ENCODE peak calls at places on chromosomes 2 and 18, in seven cellular contexts. L is RWPE2; T is activated CD4-positive, alpha-beta T cell treated with anti-CD3 and anti-CD28 coated beads for 4 hours; B is adipocyte; Z is NCI-H187 treated with DMSO at 0.1 percent for 48 hours; S is left kidney; X is B cell. D is an unnamed sample.

GRCh38 chr2:196515041-196515440 is 124.5 kb upstream of the CCDC150 start:
- DNase-seq in X (no peak), B (no peak), L (peak), T (no peak), Z (no peak), S (no peak), D (no peak)

GRCh38 chr2:36525245-36525644 is 72.7 kb downstream of the FEZ2 start:
- DNase-seq in B (no peak), X (no peak), T (no peak), L (no peak), S (no peak), Z (no peak), D (no peak)

GRCh38 chr2:160142472-160142871 is 57.6 kb downstream of the ITGB6 start:
- DNase-seq in S (no peak), L (no peak), T (no peak), Z (no peak), B (no peak), X (no peak), D (no peak)

GRCh38 chr18:59042477-59042842 is 97.2 kb upstream of the SEC11C start:
- DNase-seq in X (no peak), T (no peak), B (peak), L (no peak), S (no peak), Z (no peak), D (no peak)

GRCh38 chr2:224982226-224982625 is 60.0 kb downstream of the DOCK10 start:
- DNase-seq in B (peak), S (no peak), L (no peak), Z (no peak), X (no peak), T (no peak), D (no peak)

GRCh38 chr2:238720232-238720672 is 127.6 kb upstream of the TWIST2 start:
- DNase-seq in L (peak), Z (no peak), T (no peak), S (peak), X (no peak), B (peak), D (no peak)

GRCh38 chr2:44972771-44973535 is 31.5 kb downstream of the SIX3 start:
- DNase-seq in L (no peak), S (peak), X (no peak), T (no peak), Z (no peak), B (no peak), D (no peak)

GRCh38 chr2:20451346-20451745 is 4.5 kb downstream of the RHOB start:
- DNase-seq in T (no peak), B (peak), X (no peak), S (no peak), L (no peak), Z (no peak), D (no peak)

GRCh38 chr2:148342091-148342490 is 302.5 kb upstream of the EPC2 start:
- DNase-seq in T (no peak), S (peak), X (no peak), Z (no peak), B (no peak), L (no peak), D (no peak)

GRCh38 chr2:150282821-150283309 is 204.6 kb downstream of the RND3 start:
- DNase-seq in X (no peak), S (peak), Z (no peak), T (no peak), B (peak), L (no peak), D (no peak)

GRCh38 chr2:127014224-127014623 is 92.7 kb downstream of the BIN1 start:
- DNase-seq in X (no peak), B (no peak), T (no peak), Z (no peak), S (no peak), L (no peak), D (no peak)

GRCh38 chr2:212915121-212915782 is 236.2 kb downstream of the IKZF2 start:
- DNase-seq in B (no peak), T (no peak), X (no peak), L (no peak), Z (no peak), S (no peak), D (no peak)

GRCh38 chr2:238370482-238371372 is 50.4 kb downstream of the TRAF3IP1 start:
- DNase-seq in X (no peak), L (no peak), B (peak), T (peak), S (peak), Z (no peak), D (no peak)

GRCh38 chr2:46847726-46848421 is 67.7 kb downstream of the MCFD2 start:
- DNase-seq in L (no peak), T (no peak), X (no peak), B (peak), S (no peak), Z (no peak), D (no peak)

GRCh38 chr18:26335139-26335933 is 109.1 kb downstream of the TAF4B start:
- DNase-seq in X (no peak), T (no peak), Z (no peak), L (no peak), S (peak), B (peak), D (no peak)

GRCh38 chr18:13112982-13113381 is 105.6 kb upstream of the LDLRAD4 start:
- DNase-seq in B (peak), Z (no peak), S (peak), X (no peak), T (no peak), L (no peak), D (no peak)

GRCh38 chr2:20391951-20392699 is 41.5 kb upstream of the PUM2 start:
- DNase-seq in Z (no peak), X (no peak), L (peak), S (peak), B (no peak), T (no peak), D (no peak)

GRCh38 chr2:44715671-44716077 is 225.8 kb upstream of the SIX3 start:
- DNase-seq in X (no peak), Z (no peak), S (peak), T (no peak), L (no peak), B (peak), D (no peak)

GRCh38 chr2:143802871-143803650 is 673.8 kb downstream of the ARHGAP15 start:
- DNase-seq in S (no peak), B (no peak), Z (no peak), T (no peak), X (no peak), L (no peak), D (no peak)

GRCh38 chr2:234309431-234309830 is 187.4 kb downstream of the ARL4C start:
- DNase-seq in X (no peak), Z (no peak), T (no peak), S (no peak), L (no peak), B (no peak), D (no peak)

GRCh38 chr2:84855730-84856129 is 25.2 kb downstream of the TRABD2A start:
- DNase-seq in B (no peak), T (no peak), Z (no peak), S (no peak), X (no peak), L (no peak), D (no peak)

GRCh38 chr2:138827426-138828054 is 47.4 kb upstream of the NXPH2 start:
- DNase-seq in B (peak), S (peak), X (peak), T (no peak), Z (peak), L (no peak), D (peak)

GRCh38 chr2:33441235-33441810 is 35.1 kb upstream of the RASGRP3 start:
- DNase-seq in S (peak), B (peak), Z (peak), X (peak), L (no peak), T (no peak), D (no peak)

GRCh38 chr18:80012714-80013113 is 21.5 kb upstream of the RBFA start:
- DNase-seq in S (no peak), B (no peak), X (no peak), L (no peak), T (no peak), Z (no peak), D (no peak)

GRCh38 chr2:8135051-8135675 is 546.7 kb upstream of the ID2 start:
- DNase-seq in Z (no peak), X (no peak), B (no peak), S (peak), T (no peak), L (no peak), D (no peak)

GRCh38 chr2:77999376-77999775 is 477.2 kb upstream of the LRRTM4 start:
- DNase-seq in X (no peak), B (no peak), Z (no peak), T (no peak), S (no peak), L (no peak), D (no peak)

GRCh38 chr2:10620481-10620880 is 69.3 kb downstream of the NOL10 start:
- DNase-seq in S (no peak), Z (no peak), T (no peak), L (no peak), B (peak), X (no peak), D (no peak)

GRCh38 chr18:3250237-3251107 is 2.9 kb downstream of the MYL12A start:
- DNase-seq in Z (no peak), B (peak), X (no peak), S (no peak), T (no peak), L (no peak), D (no peak)

GRCh38 chr2:38947241-38948239 is 57.9 kb downstream of the ARHGEF33 start:
- DNase-seq in L (no peak), B (peak), S (peak), T (peak), Z (no peak), X (peak), D (peak)

GRCh38 chr18:49725809-49726514 is 87.4 kb downstream of the ACAA2 start:
- DNase-seq in T (no peak), L (no peak), Z (no peak), S (peak), B (peak), X (no peak), D (no peak)

GRCh38 chr2:120013569-120014223 is 819 bp downstream of the EPB41L5 start:
- DNase-seq in Z (no peak), B (no peak), X (no peak), S (peak), T (no peak), L (no peak), D (no peak)

GRCh38 chr2:9767656-9768281 is 75.5 kb upstream of the TAF1B start:
- DNase-seq in T (no peak), Z (no peak), B (no peak), S (no peak), L (no peak), X (peak), D (no peak)

GRCh38 chr2:119440501-119440870 is 8.8 kb downstream of the TMEM37 start:
- DNase-seq in L (no peak), T (no peak), B (no peak), X (peak), S (no peak), Z (no peak), D (no peak)

GRCh38 chr18:59660976-59661743 is 36.1 kb downstream of the CCBE1 start:
- DNase-seq in T (no peak), B (peak), X (no peak), S (peak), L (no peak), Z (no peak), D (no peak)

GRCh38 chr2:234331566-234331965 is 165.3 kb downstream of the ARL4C start:
- DNase-seq in Z (no peak), B (no peak), T (no peak), X (no peak), S (no peak), L (no peak), D (no peak)

GRCh38 chr2:207337234-207338219 is 171.8 kb upstream of the KLF7 start:
- DNase-seq in Z (no peak), L (peak), X (no peak), T (peak), B (no peak), S (no peak), D (no peak)

GRCh38 chr2:237200462-237200861 is 114.8 kb downstream of the COPS8 start:
- DNase-seq in X (no peak), B (no peak), S (no peak), L (no peak), Z (no peak), T (no peak), D (no peak)

GRCh38 chr18:29652797-29653196 is 1389.7 kb downstream of the DSC3 start:
- DNase-seq in Z (no peak), T (no peak), S (no peak), B (no peak), L (no peak), X (no peak), D (no peak)